ENCODE peak calls at places on chromosomes 12 and 14, in five cellular contexts. E is IMR-90, R is K562, Y is SK-N-SH, U is GM12878. W is an unnamed sample.

GRCh38 chr12:4579305-4580097 is 17.5 kb downstream of the DYRK4 start:
- DNase-seq in E (peak; percentile 13), R (peak; percentile 7), Y (peak; percentile 54), U (no peak), W (peak; percentile 17)

GRCh38 chr14:87155850-87156491 is 837.0 kb downstream of the GALC start:
- DNase-seq in E (no peak), R (no peak), Y (no peak), U (no peak), W (no peak)

GRCh38 chr12:102475355-102475754 is 5.0 kb downstream of the IGF1 start:
- DNase-seq in E (no peak), R (no peak), Y (no peak), U (no peak), W (no peak)

GRCh38 chr14:75717729-75718128 is 56.7 kb downstream of the TTLL5 start:
- DNase-seq in E (no peak), R (no peak), Y (no peak), U (no peak), W (no peak)

GRCh38 chr14:24984846-24985589 is 64.9 kb downstream of the STXBP6 start:
- DNase-seq in E (no peak), R (peak; percentile 8), Y (no peak), U (no peak), W (no peak)

GRCh38 chr12:122942609-122943008 is 23.7 kb downstream of the ABCB9 start:
- DNase-seq in E (peak; percentile 31), R (no peak), Y (no peak), U (no peak), W (peak; percentile 68)

GRCh38 chr14:99395904-99396530 is 84.6 kb downstream of the SETD3 start:
- DNase-seq in E (peak; percentile 54), R (no peak), Y (no peak), U (no peak), W (no peak)

GRCh38 chr12:122523846-122524718 is 2.7 kb downstream of the RSRC2 start:
- DNase-seq in E (peak; percentile 12), R (no peak), Y (no peak), U (no peak), W (no peak)

GRCh38 chr12:45914090-45914489 is 76.3 kb downstream of the SCAF11 start:
- DNase-seq in E (peak; percentile 91), R (no peak), Y (no peak), U (no peak), W (no peak)

GRCh38 chr12:92034858-92035401 is 110.7 kb downstream of the BTG1 start:
- DNase-seq in E (peak; percentile 91), R (no peak), Y (peak; percentile 40), U (peak; percentile 99), W (peak; percentile 44)

GRCh38 chr14:54637829-54638446 is 71.0 kb downstream of the SAMD4A start:
- DNase-seq in E (peak; percentile 92), R (no peak), Y (no peak), U (no peak), W (no peak)

GRCh38 chr14:79680087-79680486 is 531.2 kb downstream of the DIO2 start:
- DNase-seq in E (no peak), R (no peak), Y (no peak), U (no peak), W (no peak)

GRCh38 chr12:96520767-96521166 is 31.4 kb downstream of the CFAP54 start:
- DNase-seq in E (peak; percentile 34), R (no peak), Y (no peak), U (no peak), W (no peak)

GRCh38 chr12:99983721-99984258 is 946 bp downstream of the ANKS1B start:
- DNase-seq in E (no peak), R (no peak), Y (peak; percentile 52), U (no peak), W (no peak)

GRCh38 chr12:34399631-34400422 is 377.5 kb downstream of the ALG10 start:
- DNase-seq in E (no peak), R (peak; percentile 1), Y (peak; percentile 2), U (no peak), W (no peak)

GRCh38 chr14:54691525-54692260 is 124.8 kb downstream of the SAMD4A start:
- DNase-seq in E (peak; percentile 69), R (peak; percentile 58), Y (peak; percentile 62), U (no peak), W (peak; percentile 70)

GRCh38 chr14:68630081-68630571 is 162.7 kb downstream of the ZFP36L1 start:
- DNase-seq in E (no peak), R (peak; percentile 25), Y (no peak), U (no peak), W (no peak)

GRCh38 chr14:103104654-103105511 is 10.4 kb downstream of the EXOC3L4 start:
- DNase-seq in E (peak; percentile 50), R (peak; percentile 72), Y (peak; percentile 91), U (no peak), W (no peak)

GRCh38 chr12:3670083-3670620 is 82.8 kb downstream of the CRACR2A start:
- DNase-seq in E (peak; percentile 51), R (no peak), Y (no peak), U (no peak), W (no peak)

GRCh38 chr12:119661882-119662281 is 6.1 kb upstream of the PRKAB1 start:
- DNase-seq in E (no peak), R (no peak), Y (no peak), U (no peak), W (no peak)

GRCh38 chr12:116244001-116244400 is 33.5 kb downstream of the MED13L start:
- DNase-seq in E (peak; percentile 74), R (no peak), Y (no peak), U (no peak), W (no peak)

GRCh38 chr14:94000986-94001385 is 3.9 kb downstream of the CCDC197 start:
- DNase-seq in E (no peak), R (no peak), Y (no peak), U (no peak), W (no peak)

GRCh38 chr14:93998871-93999403 is 1.8 kb downstream of the CCDC197 start:
- DNase-seq in E (no peak), R (no peak), Y (no peak), U (no peak), W (no peak)

GRCh38 chr14:93999573-93999972 is 2.5 kb downstream of the CCDC197 start:
- DNase-seq in E (no peak), R (no peak), Y (no peak), U (no peak), W (no peak)

GRCh38 chr14:94001501-94002396 is 4.6 kb downstream of the CCDC197 start:
- DNase-seq in E (peak; percentile 67), R (peak; percentile 57), Y (peak; percentile 86), U (no peak), W (peak; percentile 56)

DNA sequence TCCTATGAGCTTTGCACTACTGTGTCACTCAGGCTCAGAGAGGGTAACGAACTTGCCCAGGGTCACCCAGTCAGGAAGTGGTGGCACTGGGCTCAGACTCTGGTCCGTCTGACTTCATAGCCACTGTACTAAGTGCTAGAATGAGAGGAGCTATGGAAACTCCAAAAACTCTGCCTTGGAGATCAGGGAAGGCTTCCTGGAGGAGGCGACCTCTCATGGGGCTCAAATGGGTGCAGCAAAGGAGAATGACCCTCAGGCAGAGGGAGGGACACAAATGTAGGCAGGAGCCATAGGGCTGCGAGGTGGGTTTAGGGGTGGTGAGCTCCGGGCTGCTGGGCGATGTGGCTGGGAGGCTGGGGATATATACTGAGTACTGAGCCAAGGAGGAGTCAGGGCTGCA is 3.2 kb downstream of the CCDC197 start:
- DNase-seq in E (no peak), R (no peak), Y (no peak), U (no peak), W (no peak)
- TF ChIP-seq MXI1 in E (no peak), R (no peak), Y (no peak), U (no peak), W (no peak)

DNA sequence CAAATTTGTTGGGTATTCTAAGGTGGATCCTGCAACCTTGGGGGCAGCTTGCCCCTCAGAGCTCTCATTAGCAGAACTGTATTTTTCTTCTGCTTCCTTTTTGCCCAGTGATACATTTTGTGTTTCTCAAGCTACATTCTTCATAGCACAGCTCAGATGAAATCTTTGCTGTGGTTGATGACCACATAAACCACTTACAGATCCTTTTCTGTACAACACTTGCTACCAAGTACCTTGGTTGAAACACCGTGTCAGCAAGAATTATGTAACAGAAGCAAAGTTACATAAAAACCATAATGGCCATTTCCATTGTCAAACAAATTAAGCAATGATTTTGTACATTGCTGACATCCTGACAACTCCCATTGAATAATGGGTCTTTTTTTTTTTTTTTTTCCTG is 9.7 kb upstream of the PLBD1 start:
- DNase-seq in E (no peak), R (no peak), Y (no peak), U (peak; percentile 25), W (no peak)
- TF ChIP-seq MXI1 in E (no peak), R (no peak), Y (no peak), U (no peak), W (no peak)

GRCh38 chr14:50360851-50361250 is 35.8 kb downstream of the CDKL1 start:
- DNase-seq in E (no peak), R (no peak), Y (no peak), U (no peak), W (no peak)

GRCh38 chr14:50360093-50360492 is 36.6 kb downstream of the CDKL1 start:
- DNase-seq in E (no peak), R (no peak), Y (no peak), U (no peak), W (no peak)

GRCh38 chr14:50364792-50365191 is 31.9 kb downstream of the CDKL1 start:
- DNase-seq in E (no peak), R (no peak), Y (no peak), U (no peak), W (no peak)

GRCh38 chr14:50363734-50364113 is 33.0 kb downstream of the CDKL1 start:
- DNase-seq in E (peak; percentile 18), R (no peak), Y (no peak), U (peak; percentile 81), W (no peak)

GRCh38 chr14:50362791-50363733 is 33.6 kb downstream of the CDKL1 start:
- DNase-seq in E (peak; percentile 14), R (no peak), Y (no peak), U (no peak), W (no peak)
- TF ChIP-seq MXI1 in E (no peak), R (no peak), Y (no peak), U (peak; percentile 13), W (no peak)

DNA sequence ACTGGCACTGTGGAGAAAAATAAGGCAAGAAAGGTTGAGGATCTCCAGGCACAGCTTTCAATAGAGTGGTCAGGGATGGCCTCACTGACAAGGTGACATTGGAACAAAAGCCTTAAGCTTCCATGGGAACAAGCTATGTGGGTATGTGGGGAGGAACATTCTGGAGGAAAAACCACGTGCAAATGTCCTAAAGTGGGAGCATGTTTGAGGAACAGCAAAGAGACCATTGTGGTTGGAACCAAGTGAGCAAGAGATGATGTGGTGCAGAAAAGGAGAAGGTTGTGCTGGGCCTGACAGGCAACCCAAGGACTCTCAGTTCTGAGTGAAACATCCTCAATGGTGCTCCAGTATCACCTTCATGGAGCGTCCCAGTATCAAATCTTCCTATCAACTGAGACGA is 184.0 kb downstream of the CAND1 start:
- DNase-seq in E (no peak), R (no peak), Y (no peak), U (no peak), W (no peak)
- TF ChIP-seq MXI1 in E (no peak), R (no peak), Y (no peak), U (no peak), W (no peak)